ENCODE peak calls at places on chromosomes 16 and 17, in six cellular contexts. E, X, O, P, C and T are unnamed samples.

GRCh38 chr17:57572062-57572461 is 173.0 kb downstream of the CCDC182 start:
- DNase-seq in C (no peak), E (no peak), O (no peak), P (no peak), X (no peak), T (no peak)

GRCh38 chr17:15185625-15185991 is 79.5 kb downstream of the PMP22 start:
- DNase-seq in X (peak; percentile 92), E (no peak), C (peak; percentile 54), O (no peak), P (peak; percentile 16), T (peak; percentile 93)

GRCh38 chr16:77037696-77038347 is 153.2 kb upstream of the MON1B start:
- DNase-seq in X (peak; percentile 10), E (no peak), O (no peak), P (no peak), C (no peak), T (no peak)

GRCh38 chr16:50273888-50274770 is 7.8 kb downstream of the ADCY7 start:
- DNase-seq in E (peak; percentile 51), P (no peak), O (no peak), X (peak; percentile 94), C (no peak), T (no peak)

GRCh38 chr17:71975998-71976649 is 144.7 kb upstream of the SOX9 start:
- DNase-seq in O (peak; percentile 53), C (peak; percentile 84), E (peak; percentile 67), X (peak; percentile 4), P (peak; percentile 85), T (peak; percentile 97)

GRCh38 chr17:64256913-64257807 is 5.9 kb downstream of the TEX2 start:
- DNase-seq in P (no peak), C (no peak), X (no peak), O (no peak), E (no peak), T (no peak)

GRCh38 chr17:82231562-82232321 is 2.9 kb downstream of the SLC16A3 start:
- DNase-seq in E (peak; percentile 84), O (peak; percentile 75), P (peak; percentile 93), X (peak; percentile 92), C (peak; percentile 87), T (peak; percentile 51)

GRCh38 chr17:43467981-43468541 is 15.7 kb upstream of the DHX8 start:
- DNase-seq in O (no peak), X (no peak), C (peak; percentile 74), E (no peak), P (no peak), T (peak; percentile 98)

GRCh38 chr17:77247609-77248008 is 106.8 kb downstream of the SEC14L1 start:
- DNase-seq in P (no peak), E (no peak), X (no peak), C (no peak), O (no peak), T (no peak)
- H3K4me3 ChIP-seq in P (peak overlapping the region; percentile 57), E (peak overlapping the region; percentile 56), X (no peak overlapping the region), C (peak overlapping the region; percentile 60), O (peak overlapping the region; percentile 55), T (no peak overlapping the region)

GRCh38 chr17:40309938-40310510 is 1.0 kb downstream of the RARA start:
- DNase-seq in O (no peak), P (no peak), X (no peak), E (no peak), C (no peak), T (no peak)

GRCh38 chr17:40312131-40312731 is 3.3 kb downstream of the RARA start:
- DNase-seq in E (no peak), C (no peak), P (no peak), O (no peak), X (no peak), T (no peak)

GRCh38 chr17:40310882-40311391 is 2.0 kb downstream of the RARA start:
- DNase-seq in X (no peak), E (no peak), C (no peak), O (no peak), P (no peak), T (no peak)

GRCh38 chr17:40312893-40313659 is 4.1 kb downstream of the RARA start:
- DNase-seq in X (no peak), E (no peak), C (peak; percentile 56), O (no peak), P (no peak), T (no peak)

GRCh38 chr17:40311575-40311974 is 2.6 kb downstream of the RARA start:
- DNase-seq in X (no peak), E (peak; percentile 51), O (peak; percentile 61), P (no peak), C (no peak), T (peak; percentile 68)
- H3K4me3 ChIP-seq in X (no peak overlapping the region), E (no peak overlapping the region), O (no peak overlapping the region), P (no peak overlapping the region), C (no peak overlapping the region), T (no peak overlapping the region)

GRCh38 chr17:7249219-7249618 is 2.3 kb downstream of the CTDNEP1 start:
- DNase-seq in C (no peak), E (no peak), X (no peak), P (no peak), O (no peak), T (no peak)
- H3K4me3 ChIP-seq in C (peak overlapping the region; percentile 18), E (no peak overlapping the region), X (peak overlapping the region; percentile 87), P (no peak overlapping the region), O (no peak overlapping the region), T (no peak overlapping the region)

GRCh38 chr16:47851026-47851610 is 304.7 kb downstream of the ABCC12 start:
- DNase-seq in C (no peak), P (no peak), E (no peak), O (no peak), X (no peak), T (no peak)

GRCh38 chr16:47855431-47855830 is 300.4 kb downstream of the ABCC12 start:
- DNase-seq in O (no peak), E (no peak), C (no peak), P (no peak), X (no peak), T (no peak)

GRCh38 chr16:47853635-47854034 is 302.2 kb downstream of the ABCC12 start:
- DNase-seq in O (no peak), C (no peak), X (no peak), P (no peak), E (no peak), T (no peak)

GRCh38 chr16:47852991-47853390 is 302.8 kb downstream of the ABCC12 start:
- DNase-seq in O (no peak), E (no peak), P (no peak), C (no peak), X (no peak), T (no peak)

GRCh38 chr16:47854737-47855136 is 301.1 kb downstream of the ABCC12 start:
- DNase-seq in P (no peak), E (no peak), C (no peak), O (no peak), X (no peak), T (no peak)
- H3K4me3 ChIP-seq in P (no peak overlapping the region), E (no peak overlapping the region), C (no peak overlapping the region), O (no peak overlapping the region), X (no peak overlapping the region), T (no peak overlapping the region)

GRCh38 chr16:14004719-14005315 is 66.3 kb upstream of the MRTFB start:
- DNase-seq in X (no peak), C (no peak), O (no peak), P (no peak), E (no peak), T (no peak)

GRCh38 chr16:14004031-14004718 is 66.9 kb upstream of the MRTFB start:
- DNase-seq in E (no peak), C (no peak), O (no peak), P (no peak), X (no peak), T (no peak)

GRCh38 chr16:14001521-14001920 is 69.6 kb upstream of the MRTFB start:
- DNase-seq in C (no peak), O (no peak), P (no peak), X (no peak), E (no peak), T (no peak)

GRCh38 chr16:14003119-14003570 is 68.0 kb upstream of the MRTFB start:
- DNase-seq in P (no peak), O (no peak), X (peak; percentile 71), E (no peak), C (peak; percentile 68), T (peak; percentile 47)

GRCh38 chr16:14002416-14002815 is 68.7 kb upstream of the MRTFB start:
- DNase-seq in X (peak; percentile 28), E (no peak), O (no peak), C (no peak), P (no peak), T (no peak)
- H3K4me3 ChIP-seq in X (no peak overlapping the region), E (no peak overlapping the region), O (no peak overlapping the region), C (no peak overlapping the region), P (no peak overlapping the region), T (no peak overlapping the region)

DNA sequence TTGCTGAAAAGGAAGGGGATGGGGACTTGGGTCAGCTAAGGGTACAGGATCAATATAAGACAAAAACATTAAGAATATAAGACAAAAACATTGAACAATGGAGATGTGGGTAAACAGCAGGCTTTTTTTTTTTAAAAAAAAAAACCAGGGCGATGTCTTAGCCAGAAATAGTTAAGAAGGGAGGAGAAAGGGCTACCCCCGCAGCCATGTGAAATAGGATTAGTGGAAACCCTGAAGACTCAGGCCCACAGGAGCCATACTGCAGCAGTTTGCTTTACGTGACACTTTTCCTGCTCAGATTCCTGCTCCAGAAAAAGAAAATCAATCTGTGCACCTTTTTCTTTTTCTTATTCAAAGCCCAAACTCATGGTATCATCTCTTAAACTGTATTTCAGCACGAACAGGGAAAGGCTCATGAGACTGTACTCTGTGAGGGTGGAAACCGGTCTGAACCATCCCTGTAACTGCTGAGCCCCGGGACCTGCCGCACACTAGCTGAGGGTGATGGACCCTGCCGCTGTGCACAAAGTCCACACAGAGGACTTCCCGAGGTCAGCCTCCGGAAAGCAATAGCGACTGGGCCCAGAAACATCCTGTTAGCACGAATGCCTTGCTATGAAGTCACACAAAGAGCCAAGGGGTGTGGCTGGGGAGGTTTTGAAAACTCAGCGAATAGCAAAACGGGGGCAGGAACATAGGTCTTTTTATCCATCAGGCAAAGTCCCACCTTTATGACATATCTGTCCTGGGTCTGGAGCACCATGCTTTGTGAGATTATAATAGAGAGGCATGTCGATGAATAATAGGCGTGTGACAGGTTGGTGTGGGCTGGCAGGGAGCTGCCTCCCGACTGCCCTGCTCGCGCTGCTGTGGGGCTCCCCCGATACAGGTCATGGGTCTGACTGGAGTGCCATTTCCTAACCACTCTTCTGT is 33.2 kb downstream of the CDK5R1 start:
- DNase-seq in O (peak; percentile 30), P (no peak), X (no peak), E (no peak), C (no peak), T (peak; percentile 36)
- H3K4me3 ChIP-seq in O (peak overlapping the region; percentile 55), P (no peak overlapping the region), X (peak overlapping the region; percentile 30), E (peak overlapping the region; percentile 50), C (peak overlapping the region; percentile 47), T (peak overlapping the region; percentile 50)

DNA sequence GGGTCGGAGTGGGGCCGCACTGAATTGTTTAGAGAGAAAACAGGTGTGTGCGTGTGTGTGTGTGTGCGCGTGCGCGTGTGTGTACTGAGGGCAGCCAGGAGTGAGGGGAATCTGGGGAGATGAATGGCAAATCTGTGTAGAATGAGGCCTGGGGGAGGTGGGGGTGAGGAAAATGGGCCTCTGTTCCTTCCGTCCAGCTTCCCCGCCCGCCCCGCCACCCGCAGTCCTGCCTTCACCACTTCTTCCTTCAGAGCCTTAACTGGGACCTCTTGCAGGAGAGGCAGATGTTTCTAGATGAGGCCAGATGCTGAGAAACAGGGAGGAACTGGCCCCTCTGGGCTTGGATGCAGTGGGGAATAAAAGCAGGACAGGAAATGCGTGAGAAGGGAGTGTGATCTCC is 29.7 kb upstream of the NGFR start:
- DNase-seq in E (no peak), P (no peak), X (no peak), O (no peak), C (no peak), T (no peak)
- H3K4me3 ChIP-seq in E (no peak overlapping the region), P (no peak overlapping the region), X (no peak overlapping the region), O (no peak overlapping the region), C (no peak overlapping the region), T (no peak overlapping the region)